ENCODE peak calls at places on chromosomes 5 and 9, in seven cellular contexts. G is CD8-positive, alpha-beta T cell; O is sigmoid colon; I is Peyer's patch; V is PC-9; X is upper lobe of right lung; A is BE2C. K is an unnamed sample.

GRCh38 chr9:9804109-9804508 is 808.7 kb downstream of the PTPRD start:
- DNase-seq in V (no peak), A (no peak), O (no peak), X (no peak), I (no peak), G (no peak), K (no peak)

GRCh38 chr5:39459091-39459490 is 34.3 kb upstream of the DAB2 start:
- DNase-seq in I (no peak), V (no peak), O (no peak), G (no peak), A (no peak), X (no peak), K (no peak)

GRCh38 chr5:140633081-140633471 is at the start of gene CD14:
- DNase-seq in I (peak; percentile 71), A (peak; percentile 77), X (peak; percentile 72), V (peak; percentile 69), G (no peak), O (peak; percentile 81), K (no peak)

GRCh38 chr9:80410106-80410505 is 838.3 kb downstream of the TLE4 start:
- DNase-seq in A (no peak), G (no peak), O (peak; percentile 64), V (no peak), X (no peak), I (no peak), K (no peak)

GRCh38 chr9:78236511-78236950 is 656 bp downstream of the CEP78 start:
- DNase-seq in A (no peak), O (peak; percentile 67), G (no peak), X (no peak), I (no peak), V (no peak), K (no peak)

GRCh38 chr5:150789943-150790611 is 11.5 kb downstream of the SMIM3 start:
- DNase-seq in O (peak; percentile 75), V (peak; percentile 76), A (peak; percentile 11), I (no peak), X (no peak), G (peak; percentile 64), K (peak; percentile 99)

GRCh38 chr9:99336531-99336930 is 114.4 kb downstream of the SEC61B start:
- DNase-seq in I (no peak), O (no peak), X (no peak), V (peak; percentile 67), G (no peak), A (no peak), K (no peak)

GRCh38 chr5:58383459-58383858 is 76.4 kb downstream of the PLK2 start:
- DNase-seq in G (no peak), I (no peak), O (no peak), A (no peak), X (no peak), V (no peak), K (no peak)

GRCh38 chr5:143235423-143235822 is 168.1 kb downstream of the NR3C1 start:
- DNase-seq in V (no peak), X (no peak), O (peak; percentile 64), G (no peak), A (no peak), I (no peak), K (peak; percentile 70)

GRCh38 chr5:59746261-59746765 is 147.2 kb downstream of the PDE4D start:
- DNase-seq in V (peak; percentile 82), O (peak; percentile 69), I (no peak), X (no peak), G (no peak), A (no peak), K (no peak)

GRCh38 chr9:113593682-113594281 is 130.3 kb downstream of the RGS3 start:
- DNase-seq in I (peak; percentile 58), X (peak; percentile 82), G (no peak), O (peak; percentile 97), V (no peak), A (peak; percentile 98), K (peak; percentile 88)

GRCh38 chr5:176365663-176366574 is 632 bp downstream of the ARL10 start:
- DNase-seq in I (peak; percentile 58), O (peak; percentile 74), G (peak; percentile 24), A (peak; percentile 40), X (peak; percentile 67), V (no peak), K (no peak)

GRCh38 chr9:136144450-136144849 is 25.8 kb upstream of the TMEM250 start:
- DNase-seq in A (no peak), I (no peak), X (no peak), G (no peak), O (no peak), V (no peak), K (no peak)

GRCh38 chr5:141875795-141876627 is 2.2 kb downstream of the PCDH1 start:
- DNase-seq in I (peak; percentile 91), G (no peak), V (peak; percentile 60), A (peak; percentile 50), X (peak; percentile 84), O (no peak), K (no peak)

GRCh38 chr5:154593091-154593490 is 115.1 kb upstream of the HAND1 start:
- DNase-seq in X (no peak), O (no peak), I (no peak), G (no peak), V (no peak), A (no peak), K (no peak)

GRCh38 chr9:77224750-77225312 is 47.5 kb downstream of the VPS13A start:
- DNase-seq in X (no peak), G (no peak), O (no peak), V (no peak), A (no peak), I (no peak), K (peak; percentile 31)

GRCh38 chr5:123881791-123882244 is 369.8 kb downstream of the CSNK1G3 start:
- DNase-seq in V (no peak), A (no peak), I (no peak), X (no peak), G (no peak), O (no peak), K (no peak)

GRCh38 chr5:15286659-15287058 is 213.3 kb upstream of the FBXL7 start:
- DNase-seq in G (no peak), O (no peak), I (no peak), X (no peak), A (no peak), V (no peak), K (no peak)

GRCh38 chr5:102711525-102712240 is 43.4 kb upstream of the PAM start:
- DNase-seq in A (no peak), O (no peak), I (no peak), G (no peak), V (no peak), X (no peak), K (no peak)

GRCh38 chr9:129069128-129069824 is 11.6 kb upstream of the DOLPP1 start:
- DNase-seq in X (peak; percentile 85), A (peak; percentile 93), V (peak; percentile 33), I (peak; percentile 73), G (peak; percentile 63), O (peak; percentile 73), K (no peak)

GRCh38 chr5:35789732-35790461 is 66.8 kb upstream of the IL7R start:
- DNase-seq in G (no peak), A (no peak), O (no peak), V (no peak), I (no peak), X (no peak), K (no peak)

GRCh38 chr5:176564002-176564401 is 14.9 kb downstream of the CDHR2 start:
- DNase-seq in V (no peak), G (no peak), A (no peak), X (no peak), I (no peak), O (no peak), K (no peak)

GRCh38 chr5:180209137-180209581 is at the start of gene RASGEF1C:
- DNase-seq in G (peak; percentile 66), A (peak; percentile 82), X (peak; percentile 81), I (peak; percentile 80), V (no peak), O (no peak), K (no peak)
- TF ChIP-seq CTCF in G (no peak), A (peak; percentile 7), X (no peak), I (no peak), V (peak; percentile 36), O (peak; percentile 27), K (peak; percentile 61)

DNA sequence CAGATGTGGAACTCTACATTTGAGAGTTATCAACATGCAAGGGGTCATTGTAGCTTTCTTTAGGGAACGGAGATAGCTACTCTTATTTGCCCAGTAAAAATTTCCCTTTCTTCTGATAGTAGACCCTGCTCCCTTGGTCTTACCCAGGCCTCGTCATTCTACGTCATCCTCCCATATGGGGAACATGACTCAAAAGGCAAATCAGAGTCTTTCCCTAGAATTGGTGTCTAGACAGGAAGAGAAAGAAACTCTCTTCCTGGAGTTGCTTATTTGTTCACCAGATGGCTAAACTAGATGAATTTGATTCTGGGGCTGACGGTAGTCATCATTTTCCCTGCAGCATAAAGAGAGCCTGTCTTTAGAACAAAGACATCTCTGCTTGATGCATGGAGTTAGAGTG is 12.2 kb upstream of the SLC38A9 start:
- DNase-seq in I (no peak), V (no peak), G (no peak), O (no peak), X (no peak), A (no peak), K (no peak)
- H3K4me3 ChIP-seq in I (no peak overlapping the region), V (no peak overlapping the region), G (no peak overlapping the region), O (no peak overlapping the region), X (no peak overlapping the region), A (no peak overlapping the region), K (no peak overlapping the region)

GRCh38 chr9:120914953-120915352 is 11.6 kb downstream of the TRAF1 start:
- DNase-seq in G (no peak), O (no peak), A (no peak), I (no peak), V (no peak), X (no peak), K (no peak)

GRCh38 chr9:120917285-120917684 is 9.3 kb downstream of the TRAF1 start:
- DNase-seq in V (no peak), G (no peak), X (no peak), O (no peak), I (no peak), A (no peak), K (no peak)

GRCh38 chr9:120917989-120918630 is 8.5 kb downstream of the TRAF1 start:
- DNase-seq in I (no peak), A (no peak), G (no peak), V (no peak), X (no peak), O (no peak), K (no peak)

GRCh38 chr9:120915854-120916495 is 10.6 kb downstream of the TRAF1 start:
- DNase-seq in X (no peak), I (no peak), G (no peak), O (no peak), A (no peak), V (no peak), K (no peak)

GRCh38 chr9:120916573-120916972 is 10.0 kb downstream of the TRAF1 start:
- DNase-seq in X (no peak), I (no peak), O (peak; percentile 93), A (peak; percentile 70), V (no peak), G (no peak), K (no peak)
- TF ChIP-seq CTCF in X (no peak), I (no peak), O (no peak), A (peak; percentile 21), V (no peak), G (no peak), K (no peak)

GRCh38 chr5:5659066-5659465 is 236.6 kb downstream of the ICE1 start:
- DNase-seq in V (no peak), O (no peak), A (no peak), X (no peak), G (no peak), I (no peak), K (no peak)

DNA sequence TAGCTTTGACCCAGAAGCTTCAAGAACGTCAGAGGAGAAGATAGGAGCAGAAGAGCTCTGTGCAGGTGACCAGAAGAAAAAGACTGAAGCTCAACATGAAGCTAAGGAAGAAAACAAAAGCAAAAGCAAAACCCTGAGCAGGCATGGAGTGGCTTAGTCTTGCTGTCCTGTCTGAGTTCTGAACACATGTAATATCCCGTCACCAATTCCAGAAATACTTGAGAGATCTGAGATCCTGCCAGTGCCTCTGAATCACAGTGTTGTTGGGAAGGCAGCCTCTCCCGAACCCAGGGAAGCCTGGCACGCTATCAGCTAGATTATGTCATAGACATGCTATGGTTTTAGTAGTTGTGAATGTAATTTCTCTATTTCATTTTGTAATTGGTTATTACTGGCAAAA is 235.7 kb downstream of the ICE1 start:
- DNase-seq in V (no peak), A (no peak), O (peak; percentile 75), X (no peak), G (no peak), I (no peak), K (peak; percentile 2)
- H3K4me3 ChIP-seq in V (no peak overlapping the region), A (no peak overlapping the region), O (no peak overlapping the region), X (no peak overlapping the region), G (no peak overlapping the region), I (no peak overlapping the region), K (no peak overlapping the region)